ENCODE peak calls at places on chromosomes 5 and 9, in five cellular contexts. P is GM12878, O is transverse colon, U is ovary, G is H1. S is an unnamed sample.

GRCh38 chr5:15889001-15889400 is 290.6 kb downstream of the MARCHF11 start:
- DNase-seq in P (no peak), O (no peak), U (no peak), G (no peak), S (no peak)

GRCh38 chr5:33736510-33736909 is 155.3 kb downstream of the ADAMTS12 start:
- DNase-seq in U (no peak), O (no peak), G (no peak), P (no peak), S (no peak)

GRCh38 chr9:90142580-90142979 is 500.0 kb downstream of the DIRAS2 start:
- DNase-seq in O (peak; percentile 69), P (no peak), G (peak; percentile 71), U (no peak), S (no peak)

GRCh38 chr9:14170392-14170931 is 143.5 kb downstream of the NFIB start:
- DNase-seq in G (no peak), O (no peak), P (no peak), U (no peak), S (no peak)

GRCh38 chr9:77764894-77765780 is 117.0 kb upstream of the GNA14 start:
- DNase-seq in P (no peak), U (no peak), G (no peak), O (no peak), S (no peak)

GRCh38 chr5:135138116-135138850 is 104.3 kb upstream of the PITX1 start:
- DNase-seq in G (no peak), O (no peak), U (no peak), P (no peak), S (no peak)

GRCh38 chr9:104885818-104886709 is 41.9 kb downstream of the ABCA1 start:
- DNase-seq in O (no peak), U (no peak), P (no peak), G (no peak), S (no peak)

GRCh38 chr5:143033535-143034260 is 263.5 kb downstream of the ARHGAP26 start:
- DNase-seq in G (no peak), U (no peak), O (no peak), P (no peak), S (no peak)

GRCh38 chr5:103258368-103258956 is at the start of gene MACIR:
- DNase-seq in O (peak; percentile 98), G (peak; percentile 90), P (peak; percentile 88), U (peak; percentile 94), S (peak; percentile 97)

GRCh38 chr5:103260951-103261350 is 2.4 kb downstream of the MACIR start:
- DNase-seq in P (peak; percentile 53), G (no peak), O (no peak), U (no peak), S (no peak)

GRCh38 chr5:103256178-103256577 is 2.4 kb upstream of the MACIR start:
- DNase-seq in P (no peak), G (no peak), O (no peak), U (no peak), S (no peak)

GRCh38 chr5:103259705-103260355 is 1.3 kb downstream of the MACIR start:
- DNase-seq in G (peak; percentile 63), P (no peak), O (peak; percentile 54), U (peak; percentile 26), S (no peak)

GRCh38 chr5:103258957-103259704 is 568 bp downstream of the MACIR start:
- DNase-seq in G (peak; percentile 67), O (peak; percentile 70), P (no peak), U (peak; percentile 32), S (peak; percentile 80)
- TF ChIP-seq EP300 in G (no peak), O (no peak), P (no peak), U (no peak), S (no peak)

GRCh38 chr5:1884638-1885475 is 2.1 kb upstream of the IRX4 start:
- DNase-seq in P (no peak), G (no peak), O (no peak), U (no peak), S (no peak)

GRCh38 chr5:1883925-1884637 is 1.4 kb upstream of the IRX4 start:
- DNase-seq in G (no peak), O (no peak), U (no peak), P (no peak), S (no peak)

GRCh38 chr5:1882337-1883119 is at the start of gene IRX4:
- DNase-seq in U (no peak), G (peak; percentile 84), P (no peak), O (no peak), S (no peak)

GRCh38 chr5:1881731-1882336 is 891 bp downstream of the IRX4 start:
- DNase-seq in P (no peak), U (no peak), O (no peak), G (peak; percentile 78), S (no peak)

GRCh38 chr5:1883120-1883924 is 597 bp upstream of the IRX4 start:
- DNase-seq in G (peak; percentile 81), U (no peak), O (no peak), P (no peak), S (no peak)
- H3K27me3 ChIP-seq in G (peaks cover 94% of the 10 kb centered on the region), U (no peaks in the 10 kb centered on the region), O (peaks cover 100% of the 10 kb centered on the region), P (peaks cover 5% of the 10 kb centered on the region), S (peaks cover 100% of the 10 kb centered on the region)

DNA sequence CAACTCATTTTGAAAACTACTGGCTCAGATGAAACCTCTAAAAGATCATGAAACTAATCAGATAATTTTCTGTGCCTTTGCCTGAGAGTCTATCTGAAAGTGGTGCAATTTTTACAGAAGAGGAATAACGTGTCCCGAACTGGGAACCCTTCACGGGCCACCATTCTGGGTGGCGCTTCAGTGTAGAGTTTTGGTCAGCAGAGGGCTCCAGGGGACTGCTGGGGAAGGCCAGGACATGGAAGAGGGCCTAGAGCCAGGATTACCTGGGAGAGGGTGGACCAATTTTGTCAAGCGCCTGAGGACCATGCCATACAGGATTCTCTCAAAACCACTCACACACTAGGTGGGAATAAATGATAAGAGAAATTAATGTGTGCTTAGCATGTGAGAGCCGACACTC is 49.7 kb upstream of the PLEKHG4B start:
- DNase-seq in G (peak; percentile 69), O (no peak), P (no peak), U (no peak), S (no peak)
- TF ChIP-seq CTCF in G (peak; percentile 78), O (peak; percentile 13), P (peak; percentile 9), U (no peak), S (peak; percentile 11)

GRCh38 chr9:96169488-96169887 is 132.5 kb downstream of the HSD17B3 start:
- DNase-seq in G (peak; percentile 70), U (peak; percentile 23), O (peak; percentile 62), P (no peak), S (no peak)
- TF ChIP-seq EP300 in G (no peak), U (no peak), O (no peak), P (no peak), S (no peak)

DNA sequence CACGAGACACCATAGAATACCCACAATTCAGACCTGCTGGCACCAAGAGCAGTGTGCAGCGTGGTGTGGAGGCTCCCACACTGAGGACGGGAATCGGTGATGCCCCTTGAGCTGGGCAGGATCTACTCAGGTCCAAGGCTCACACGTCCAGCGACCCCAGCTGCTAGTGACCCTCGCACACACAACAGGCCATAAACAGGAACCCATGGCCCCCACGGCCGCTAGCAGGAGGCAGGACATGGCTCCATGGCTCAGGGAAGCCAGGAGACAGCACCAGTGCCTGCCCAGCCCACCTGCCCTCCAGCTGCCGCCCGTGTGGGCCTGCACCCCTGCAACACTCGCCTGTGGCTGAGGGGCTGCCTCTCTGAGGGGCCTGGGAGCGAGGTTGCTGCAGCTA is 43.4 kb upstream of the SLC9A3 start:
- DNase-seq in P (no peak), U (no peak), O (no peak), G (no peak), S (peak; percentile 55)
- H3K27me3 ChIP-seq in P (no peaks in the 10 kb centered on the region), U (no peaks in the 10 kb centered on the region), O (peaks cover 54% of the 10 kb centered on the region), G (peaks cover 2% of the 10 kb centered on the region), S (peaks cover 50% of the 10 kb centered on the region)

DNA sequence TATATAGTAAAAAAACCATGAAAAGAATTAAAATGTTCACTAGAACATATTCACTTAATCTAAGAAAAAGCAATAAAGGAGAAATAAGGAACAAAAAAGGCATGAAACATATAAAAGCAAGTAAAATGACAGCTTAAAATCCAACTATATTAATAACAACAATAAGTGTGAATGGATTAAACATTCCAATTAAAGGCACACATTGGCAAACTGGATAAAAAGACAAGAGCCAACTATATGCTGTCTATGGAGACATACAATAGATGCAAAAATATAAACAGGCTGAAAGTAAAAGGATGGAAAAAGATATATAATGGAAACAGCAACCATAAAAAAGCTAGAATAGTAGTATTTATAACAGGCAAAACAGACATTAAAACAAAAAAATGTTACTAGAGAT is 70.1 kb downstream of the AP3B1 start:
- DNase-seq in G (no peak), P (no peak), U (no peak), O (no peak), S (no peak)
- TF ChIP-seq CTCF in G (no peak), P (no peak), U (no peak), O (no peak), S (no peak)

DNA sequence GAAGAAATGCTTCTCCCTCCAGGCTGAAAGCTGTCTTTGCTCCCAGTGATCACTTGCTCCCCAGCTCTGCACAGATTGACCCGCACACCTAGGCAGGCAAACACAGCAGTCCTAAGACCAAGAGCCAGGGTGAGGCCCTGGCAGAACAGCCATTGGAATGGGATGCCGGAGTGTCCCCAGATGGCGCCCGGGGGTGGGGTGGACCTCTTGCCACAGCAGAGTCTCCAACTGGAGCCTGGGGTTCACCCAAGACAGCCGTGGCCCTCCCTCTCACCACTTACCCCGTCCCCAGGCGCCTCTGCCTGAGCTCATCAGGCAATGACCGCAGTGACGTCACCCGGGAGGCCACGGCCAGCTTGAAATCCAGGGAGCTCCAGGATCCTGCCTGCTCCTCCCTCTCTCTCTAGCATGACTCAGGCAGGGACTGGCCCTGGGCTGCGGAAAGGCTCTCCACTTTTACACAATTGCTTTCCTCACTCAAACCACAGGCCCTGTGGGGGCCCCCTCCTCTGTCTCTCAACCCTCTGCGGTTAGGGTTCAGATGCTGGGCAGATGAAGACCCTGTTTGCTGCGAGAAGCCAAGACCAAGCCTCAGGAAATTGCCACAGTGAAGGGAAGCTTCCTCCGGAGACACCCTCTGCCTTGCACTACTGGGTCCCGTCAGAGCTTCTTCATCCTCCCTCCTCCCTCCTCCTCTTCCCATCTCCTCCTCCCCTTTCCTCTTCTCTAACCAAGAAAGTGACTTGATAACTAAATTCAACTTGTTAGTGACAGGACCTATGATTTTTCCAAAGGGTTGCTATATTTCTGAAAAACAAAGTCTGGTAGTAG is 24.3 kb upstream of the PTGES start:
- DNase-seq in P (no peak), U (peak; percentile 93), G (no peak), O (peak; percentile 84), S (peak; percentile 99)
- TF ChIP-seq EP300 in P (no peak), U (no peak), G (no peak), O (no peak), S (no peak)

GRCh38 chr5:62825623-62826220 is 247.1 kb downstream of the LRRC70 start:
- DNase-seq in P (no peak), O (no peak), G (no peak), U (no peak), S (no peak)

GRCh38 chr5:62829241-62829986 is 250.8 kb downstream of the LRRC70 start:
- DNase-seq in O (no peak), U (peak; percentile 49), P (no peak), G (no peak), S (no peak)

GRCh38 chr5:62828757-62829156 is 250.1 kb downstream of the LRRC70 start:
- DNase-seq in P (no peak), U (no peak), G (no peak), O (no peak), S (no peak)

DNA sequence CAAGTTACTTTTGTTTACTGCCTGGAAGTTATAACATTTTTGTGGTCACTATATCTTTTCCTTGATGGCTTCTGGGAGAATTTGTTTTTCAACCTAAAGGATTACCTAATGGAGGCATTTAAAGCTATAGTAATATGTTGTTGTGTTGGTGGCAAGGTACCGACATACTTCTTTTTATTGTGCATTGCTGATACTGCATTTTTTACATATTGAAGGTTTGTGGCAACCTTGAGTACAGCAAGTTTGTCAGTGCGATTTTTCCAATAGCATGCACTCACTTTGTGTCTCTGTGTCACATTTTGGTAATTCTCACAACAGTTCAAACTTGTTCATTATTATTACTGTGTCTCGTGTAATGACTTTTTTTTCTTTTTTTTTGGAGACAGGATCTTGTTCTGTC is 246.3 kb downstream of the LRRC70 start:
- DNase-seq in G (no peak), O (no peak), P (no peak), U (no peak), S (no peak)
- H3K27me3 ChIP-seq in G (no peaks in the 10 kb centered on the region), O (no peaks in the 10 kb centered on the region), P (no peaks in the 10 kb centered on the region), U (no peaks in the 10 kb centered on the region), S (no peaks in the 10 kb centered on the region)

S was measured in suprapubic skin.